ENCODE peak calls at places on chromosomes 13 and 19, in four cellular contexts. V, C, J and B are unnamed samples. For H3K36me3, the result is how much of the 10 kb centered on the place peaks cover.

GRCh38 chr19:35868823-35869326 is 501 bp downstream of the APLP1 start:
- DNase-seq in V (no peak), C (no peak), J (peak), B (no peak)

GRCh38 chr19:16594131-16594586 is 21.9 kb upstream of the SLC35E1 start:
- DNase-seq in C (no peak), J (no peak), V (no peak), B (no peak)

GRCh38 chr13:46864941-46865340 is 31.9 kb downstream of the HTR2A start:
- DNase-seq in V (no peak), C (no peak), J (no peak), B (no peak)

GRCh38 chr19:44943801-44944249 is 1.8 kb downstream of the APOC4 start:
- DNase-seq in J (no peak), V (no peak), C (no peak), B (no peak)

GRCh38 chr19:15181394-15181793 is 19.4 kb downstream of the NOTCH3 start:
- DNase-seq in C (no peak), V (no peak), J (peak), B (no peak)

GRCh38 chr19:1355974-1356865 is 27.5 kb upstream of the NDUFS7 start:
- DNase-seq in V (no peak), C (no peak), J (no peak), B (no peak)

GRCh38 chr19:33194527-33194883 is 375 bp downstream of the LRP3 start:
- DNase-seq in V (no peak), C (no peak), J (peak), B (no peak)

GRCh38 chr13:97275265-97275664 is 53.1 kb downstream of the MBNL2 start:
- DNase-seq in V (no peak), J (no peak), C (peak), B (no peak)

GRCh38 chr19:10864538-10864899 is 6.8 kb upstream of the CARM1 start:
- DNase-seq in J (peak), C (peak), V (peak), B (peak)

GRCh38 chr13:76014618-76015315 is 378.6 kb downstream of the LMO7 start:
- DNase-seq in V (no peak), J (no peak), C (no peak), B (no peak)

GRCh38 chr13:75872970-75873369 is 236.8 kb downstream of the LMO7 start:
- DNase-seq in C (no peak), V (no peak), J (no peak), B (no peak)

GRCh38 chr13:44955421-44955820 is 33.9 kb downstream of the NUFIP1 start:
- DNase-seq in V (no peak), J (no peak), C (no peak), B (no peak)

GRCh38 chr19:38247734-38248268 is 8.4 kb downstream of the PPP1R14A start:
- DNase-seq in V (no peak), J (no peak), C (peak), B (no peak)

GRCh38 chr19:6564393-6564792 is 26.6 kb downstream of the CD70 start:
- DNase-seq in V (no peak), C (peak), J (peak), B (no peak)

GRCh38 chr13:50227356-50227755 is 212.1 kb downstream of the KCNRG start:
- DNase-seq in V (no peak), C (no peak), J (no peak), B (no peak)

GRCh38 chr13:113001251-113002140 is 32.5 kb downstream of the MCF2L start:
- DNase-seq in C (peak), J (peak), V (no peak), B (no peak)

GRCh38 chr13:88074794-88075509 is 403.8 kb downstream of the SLITRK5 start:
- DNase-seq in V (no peak), C (no peak), J (no peak), B (no peak)

GRCh38 chr13:42487221-42487620 is 86.7 kb upstream of the TNFSF11 start:
- DNase-seq in V (no peak), C (no peak), J (no peak), B (no peak)

GRCh38 chr19:45404557-45405434 is at the start of gene PPP1R13L:
- DNase-seq in C (peak), V (peak), J (peak), B (peak)

GRCh38 chr19:13573268-13573667 is 67.0 kb upstream of the CACNA1A start:
- DNase-seq in C (no peak), J (peak), V (no peak), B (no peak)

GRCh38 chr19:23385404-23385803 is 9.9 kb downstream of the ZNF91 start:
- DNase-seq in V (no peak), J (no peak), C (no peak), B (no peak)
- H3K36me3 ChIP-seq in V (under half), J (under half), C (under half), B (under half)

GRCh38 chr19:28424041-28424440 is 788.9 kb downstream of the UQCRFS1 start:
- DNase-seq in J (peak), V (no peak), C (no peak), B (no peak)
- TF ChIP-seq REST in J (no peak), V (no peak), C (no peak), B (no peak)

DNA sequence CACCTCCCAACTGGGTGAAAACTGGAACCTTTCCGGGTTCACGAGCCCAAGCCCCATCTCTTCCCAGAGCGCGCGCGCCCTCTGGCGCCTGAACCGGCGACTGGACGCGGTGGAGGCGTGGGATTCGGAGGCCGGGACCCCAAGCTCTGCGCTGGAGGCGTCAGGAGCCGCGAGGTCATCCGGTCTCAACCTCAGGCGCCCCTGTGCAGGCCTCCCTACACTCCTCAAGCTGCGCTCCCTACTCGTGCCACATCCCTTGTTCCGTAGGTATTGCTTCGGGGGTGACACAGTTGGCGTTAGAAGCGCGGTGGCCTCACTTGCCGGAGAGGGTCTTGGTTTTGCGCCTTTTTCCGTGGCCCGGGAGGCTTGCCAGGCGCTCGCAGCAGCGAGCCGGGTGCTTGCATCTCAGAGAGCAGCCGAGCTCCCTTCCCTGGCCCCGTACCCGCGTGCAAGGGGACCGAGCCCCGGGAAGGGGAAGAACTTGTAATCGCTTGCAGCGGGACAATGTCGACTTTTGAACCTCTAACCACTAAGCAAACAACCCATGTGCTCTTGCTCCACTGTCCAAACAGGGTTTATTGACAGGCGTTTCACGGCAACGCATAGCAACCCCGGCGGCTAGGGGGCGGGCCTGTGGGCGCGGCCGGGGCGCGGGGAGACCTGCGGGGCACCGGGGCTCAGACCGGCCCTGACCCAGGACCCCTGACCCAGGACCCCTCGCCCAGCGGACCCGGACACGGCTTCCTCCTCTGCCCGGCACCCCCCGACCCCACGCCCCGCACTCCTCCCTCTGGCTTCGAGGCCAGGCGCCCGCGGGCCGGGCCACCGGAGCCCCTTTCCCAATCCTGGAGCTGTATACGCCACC is 8.5 kb downstream of the CDX2 start:
- DNase-seq in V (no peak), C (peak), J (peak), B (no peak)
- TF ChIP-seq CTCF in V (peak), C (peak), J (peak), B (peak)

DNA sequence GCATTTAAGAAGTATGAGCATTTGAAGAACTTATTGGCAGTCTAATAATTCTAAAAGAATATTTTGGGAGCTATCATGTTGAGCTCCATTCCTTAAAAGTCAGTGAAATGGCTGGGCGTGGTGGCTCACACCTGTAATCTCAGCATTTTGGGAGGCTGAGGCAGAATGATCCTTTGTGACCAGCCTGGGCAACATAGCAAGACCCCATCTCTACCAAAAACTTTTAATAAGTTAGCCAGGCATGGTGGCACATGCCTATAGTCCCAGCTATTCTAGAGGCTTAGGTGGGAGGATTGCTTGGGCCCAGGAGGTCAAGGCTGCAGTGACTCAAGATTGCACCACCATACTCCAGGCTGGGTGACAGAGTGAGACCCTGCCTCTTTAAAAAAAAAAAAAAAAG is 8.0 kb downstream of the COG6 start:
- DNase-seq in C (no peak), V (no peak), J (no peak), B (no peak)
- H3K36me3 ChIP-seq in C (under half), V (under half), J (under half), B (under half)

GRCh38 chr13:43786472-43786765 is 353 bp downstream of the ENOX1 start:
- DNase-seq in C (no peak), J (no peak), V (no peak), B (no peak)

GRCh38 chr13:43785166-43785680 is 1.5 kb downstream of the ENOX1 start:
- DNase-seq in V (no peak), J (peak), C (no peak), B (no peak)

GRCh38 chr13:43784491-43784890 is 2.3 kb downstream of the ENOX1 start:
- DNase-seq in J (no peak), C (no peak), V (no peak), B (no peak)

GRCh38 chr13:43786766-43787517 is at the start of gene ENOX1:
- DNase-seq in J (peak), C (no peak), V (peak), B (no peak)

GRCh38 chr13:43785681-43786471 is 896 bp downstream of the ENOX1 start:
- DNase-seq in C (no peak), V (no peak), J (peak), B (no peak)
- TF ChIP-seq REST in C (peak), V (no peak), J (peak), B (peak)

DNA sequence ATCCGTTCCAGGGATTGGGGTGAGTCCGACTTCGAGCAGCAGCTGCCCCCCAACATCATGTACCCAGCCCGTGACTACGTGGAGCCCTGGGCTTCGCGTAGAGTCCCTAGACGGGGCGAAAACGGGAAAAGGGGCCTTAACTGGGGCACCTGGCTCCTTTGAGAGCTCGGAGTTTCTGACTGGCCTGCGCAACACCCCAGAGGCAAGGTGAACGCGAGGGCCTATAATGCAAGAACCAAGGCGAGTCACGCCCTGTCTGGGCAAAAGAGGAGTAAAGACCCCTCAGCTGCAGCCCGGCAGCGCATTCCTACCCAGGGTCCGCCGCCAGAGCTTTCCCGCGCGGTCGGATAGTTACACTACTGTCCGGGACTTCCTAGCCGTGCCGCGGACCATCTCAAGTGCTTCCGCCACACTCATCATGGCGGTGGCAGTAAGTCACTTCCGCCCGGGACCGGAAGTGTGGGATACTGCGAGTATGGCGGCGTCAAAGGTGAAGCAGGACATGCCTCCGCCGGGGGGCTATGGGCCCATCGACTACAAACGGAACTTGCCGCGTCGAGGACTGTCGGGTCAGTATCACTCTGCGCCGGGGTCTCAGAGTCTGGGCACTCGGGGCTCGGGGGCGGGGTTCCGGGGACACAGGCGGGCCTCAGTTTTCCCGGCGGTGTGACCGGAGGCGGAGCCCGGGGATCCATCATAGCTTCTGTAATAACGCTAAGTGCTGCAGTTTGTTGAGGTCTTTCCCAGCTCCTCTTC is at the start of gene NDUFA13:
- DNase-seq in J (peak), V (peak), C (peak), B (no peak)
- TF ChIP-seq CTCF in J (peak), V (no peak), C (peak), B (no peak)